ENCODE peak calls at places on chromosomes 6 and 20, in eight cellular contexts. Z is psoas muscle, B is hepatocyte, W is dorsolateral prefrontal cortex, T is cardiac muscle cell, O is kidney, X is PC-3, C is esophagus muscularis mucosa. U is an unnamed sample.

GRCh38 chr20:13492001-13492480 is 146.7 kb downstream of the TASP1 start:
- DNase-seq in W (no peak), O (no peak), X (peak), Z (peak), B (peak), C (no peak), T (peak), U (no peak)

GRCh38 chr20:23988561-23988960 is at the start of gene GGTLC1:
- DNase-seq in X (no peak), T (no peak), B (no peak), O (no peak), C (no peak), Z (no peak), W (no peak), U (peak)

GRCh38 chr20:25484911-25485511 is 77.5 kb downstream of the GINS1 start:
- DNase-seq in O (no peak), T (peak), C (no peak), X (peak), B (no peak), W (no peak), Z (no peak), U (no peak)

GRCh38 chr6:169099411-169100202 is 154.0 kb downstream of the THBS2 start:
- DNase-seq in T (peak), X (peak), W (no peak), O (no peak), C (peak), B (peak), Z (no peak), U (no peak)

GRCh38 chr6:78561015-78561414 is 306.3 kb upstream of the IRAK1BP1 start:
- DNase-seq in X (no peak), T (peak), C (no peak), O (no peak), W (no peak), B (no peak), Z (no peak), U (no peak)

GRCh38 chr6:13404115-13404891 is 76.0 kb upstream of the TBC1D7 start:
- DNase-seq in B (no peak), O (no peak), W (no peak), Z (no peak), X (peak), T (peak), C (no peak), U (no peak)

GRCh38 chr6:72809701-72810379 is 188.0 kb downstream of the KCNQ5 start:
- DNase-seq in T (no peak), X (no peak), B (no peak), O (no peak), Z (no peak), W (no peak), C (no peak), U (no peak)

GRCh38 chr6:85460154-85460950 is 10.5 kb downstream of the NT5E start:
- DNase-seq in X (no peak), T (peak), O (no peak), B (no peak), C (no peak), Z (no peak), W (no peak), U (no peak)

GRCh38 chr20:54557836-54558590 is 82.6 kb downstream of the DOK5 start:
- DNase-seq in T (peak), O (no peak), Z (no peak), B (no peak), X (no peak), C (no peak), W (no peak), U (no peak)

GRCh38 chr6:43297644-43298564 is at the start of gene SLC22A7:
- DNase-seq in B (no peak), Z (no peak), O (no peak), W (no peak), T (peak), X (no peak), C (no peak), U (no peak)

GRCh38 chr6:43493833-43494232 is 16.3 kb downstream of the LRRC73 start:
- DNase-seq in Z (no peak), W (no peak), T (no peak), X (no peak), O (no peak), B (peak), C (no peak), U (no peak)

GRCh38 chr20:3786126-3786484 is 435 bp downstream of the CENPB start:
- DNase-seq in T (peak), W (peak), Z (peak), X (peak), O (no peak), C (no peak), B (peak), U (peak)

GRCh38 chr6:98894810-98895209 is 52.9 kb downstream of the FBXL4 start:
- DNase-seq in W (no peak), Z (no peak), C (no peak), B (no peak), T (peak), X (no peak), O (no peak), U (no peak)

GRCh38 chr6:4803343-4803744 is 27.1 kb downstream of the CDYL start:
- DNase-seq in O (no peak), B (no peak), Z (no peak), T (no peak), W (no peak), C (no peak), X (no peak), U (no peak)

GRCh38 chr6:105014448-105014847 is 57.5 kb downstream of the LIN28B start:
- DNase-seq in B (no peak), W (no peak), O (no peak), T (no peak), Z (no peak), X (no peak), C (no peak), U (no peak)

GRCh38 chr6:110566346-110567125 is 90.1 kb upstream of the SLC22A16 start:
- DNase-seq in T (no peak), X (no peak), Z (no peak), W (no peak), O (no peak), C (no peak), B (peak), U (no peak)

GRCh38 chr6:81787313-81788068 is 35.0 kb upstream of the TENT5A start:
- DNase-seq in W (no peak), Z (no peak), O (no peak), C (no peak), T (peak), X (peak), B (no peak), U (no peak)

GRCh38 chr6:148998704-148999103 is 251.9 kb downstream of the UST start:
- DNase-seq in O (no peak), X (no peak), Z (no peak), T (no peak), B (no peak), W (no peak), C (peak), U (no peak)

GRCh38 chr6:149026530-149026942 is 279.7 kb downstream of the UST start:
- DNase-seq in O (no peak), T (peak), Z (no peak), B (peak), C (peak), W (no peak), X (peak), U (no peak)

GRCh38 chr20:23257106-23257761 is 93.4 kb upstream of the NXT1 start:
- DNase-seq in T (peak), X (no peak), C (peak), B (no peak), Z (no peak), W (no peak), O (no peak), U (no peak)

GRCh38 chr20:58571341-58571941 is 56.2 kb upstream of the APCDD1L start:
- DNase-seq in X (no peak), Z (no peak), B (no peak), O (no peak), C (no peak), T (no peak), W (no peak), U (no peak)

GRCh38 chr20:9051508-9051907 is 17.4 kb upstream of the PLCB4 start:
- DNase-seq in C (no peak), Z (no peak), B (peak), T (peak), X (peak), O (no peak), W (no peak), U (no peak)

GRCh38 chr20:5531318-5532081 is 214.7 kb upstream of the PROKR2 start:
- DNase-seq in W (no peak), X (peak), O (no peak), Z (peak), T (peak), C (no peak), B (no peak), U (peak)

GRCh38 chr20:59482581-59483187 is 121.7 kb upstream of the PHACTR3 start:
- DNase-seq in X (no peak), Z (no peak), O (peak), T (no peak), W (no peak), B (no peak), C (no peak), U (no peak)

GRCh38 chr6:166760288-166760687 is 133.2 kb upstream of the RPS6KA2 start:
- DNase-seq in W (no peak), X (no peak), Z (no peak), O (no peak), T (no peak), B (no peak), C (no peak), U (no peak)

GRCh38 chr6:38997128-38997761 is 51.3 kb upstream of the GLP1R start:
- DNase-seq in W (no peak), X (peak), Z (no peak), T (peak), O (no peak), B (peak), C (no peak), U (no peak)

GRCh38 chr20:38805958-38806854 is 709 bp downstream of the PPP1R16B start:
- DNase-seq in X (no peak), W (peak), T (no peak), C (no peak), B (no peak), O (peak), Z (no peak), U (peak)
- TF ChIP-seq CTCF in X (no peak), W (no peak), T (no peak), C (no peak), B (no peak), O (no peak), Z (no peak), U (no peak)

GRCh38 chr6:115612796-115613479 is 447.8 kb downstream of the FRK start:
- DNase-seq in W (no peak), X (no peak), C (no peak), B (no peak), T (no peak), O (no peak), Z (no peak), U (no peak)
- H3K4me3 ChIP-seq in W (no peak), X (no peak), C (no peak), B (no peak), T (no peak), O (no peak), Z (no peak), U (no peak)

DNA sequence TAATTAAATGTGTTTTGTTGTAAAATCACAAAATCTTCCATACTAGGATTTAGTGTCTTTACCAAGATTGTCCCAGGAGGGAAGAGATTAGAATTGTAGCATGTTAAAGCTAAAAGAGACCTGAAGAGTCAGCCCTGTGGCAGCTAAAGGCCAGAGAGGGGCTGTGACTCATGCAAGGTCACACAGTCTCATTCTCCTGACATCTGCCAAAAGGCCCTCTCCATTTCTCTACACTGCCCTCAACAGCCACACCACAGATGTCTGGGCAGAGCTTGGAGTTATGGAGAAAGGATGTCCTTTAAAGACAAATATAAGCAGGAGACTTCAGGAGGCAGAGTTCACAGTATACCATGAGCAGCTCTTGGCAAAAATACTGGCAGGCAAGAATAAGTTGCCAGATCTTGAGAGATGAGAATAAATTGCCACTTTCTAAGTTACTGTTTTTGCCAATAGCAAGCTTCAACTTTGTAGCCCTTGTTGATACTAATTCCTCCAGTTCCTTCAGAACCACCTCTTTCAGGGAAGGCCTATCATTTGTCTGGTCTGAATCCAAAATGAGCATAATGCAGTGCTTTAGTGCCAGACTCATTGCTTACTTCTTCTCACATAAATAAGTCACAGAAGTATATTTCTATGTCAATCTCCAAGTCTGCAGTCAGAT is 41.7 kb downstream of the AKIRIN2 start:
- DNase-seq in C (no peak), Z (peak), W (no peak), B (no peak), X (peak), O (no peak), T (peak), U (no peak)
- H3K27ac ChIP-seq in C (peak), Z (peak), W (no peak), B (peak), X (no peak), O (no peak), T (no peak), U (no peak)

GRCh38 chr6:56246544-56246940 is 838 bp downstream of the COL21A1 start:
- DNase-seq in T (no peak), C (no peak), X (peak), Z (no peak), B (peak), W (no peak), O (no peak), U (no peak)

GRCh38 chr6:56244528-56245253 is 2.7 kb downstream of the COL21A1 start:
- DNase-seq in Z (no peak), C (no peak), T (no peak), B (no peak), W (no peak), X (no peak), O (no peak), U (no peak)

GRCh38 chr6:56247654-56248122 is 308 bp upstream of the COL21A1 start:
- DNase-seq in W (no peak), O (no peak), T (no peak), B (no peak), Z (no peak), C (no peak), X (no peak), U (no peak)

GRCh38 chr6:56245903-56246351 is 1.5 kb downstream of the COL21A1 start:
- DNase-seq in O (no peak), W (no peak), B (no peak), Z (no peak), C (no peak), T (peak), X (no peak), U (no peak)

GRCh38 chr6:56246941-56247653 is at the start of gene COL21A1:
- DNase-seq in W (peak), X (peak), O (peak), T (peak), B (peak), C (no peak), Z (peak), U (peak)
- TF ChIP-seq CTCF in W (no peak), X (peak), O (no peak), T (peak), B (peak), C (peak), Z (no peak), U (peak)

GRCh38 chr6:33392168-33392947 is 735 bp downstream of the KIFC1 start:
- DNase-seq in T (peak), W (no peak), B (no peak), O (no peak), Z (no peak), C (no peak), X (peak), U (no peak)
- H3K4me3 ChIP-seq in T (peak), W (peak), B (peak), O (peak), Z (peak), C (peak), X (peak), U (peak)

GRCh38 chr6:308307-308706 is 16.0 kb downstream of the DUSP22 start:
- DNase-seq in X (no peak), W (no peak), Z (no peak), O (no peak), C (no peak), B (no peak), T (no peak), U (no peak)

GRCh38 chr6:308768-309167 is 16.5 kb downstream of the DUSP22 start:
- DNase-seq in T (no peak), W (no peak), C (no peak), O (no peak), Z (no peak), B (no peak), X (no peak), U (no peak)

GRCh38 chr6:306641-307061 is 14.4 kb downstream of the DUSP22 start:
- DNase-seq in O (no peak), B (no peak), Z (no peak), W (no peak), X (no peak), C (no peak), T (no peak), U (no peak)

GRCh38 chr6:307065-307814 is 15.0 kb downstream of the DUSP22 start:
- DNase-seq in B (no peak), W (no peak), Z (no peak), T (no peak), X (no peak), O (no peak), C (no peak), U (no peak)

DNA sequence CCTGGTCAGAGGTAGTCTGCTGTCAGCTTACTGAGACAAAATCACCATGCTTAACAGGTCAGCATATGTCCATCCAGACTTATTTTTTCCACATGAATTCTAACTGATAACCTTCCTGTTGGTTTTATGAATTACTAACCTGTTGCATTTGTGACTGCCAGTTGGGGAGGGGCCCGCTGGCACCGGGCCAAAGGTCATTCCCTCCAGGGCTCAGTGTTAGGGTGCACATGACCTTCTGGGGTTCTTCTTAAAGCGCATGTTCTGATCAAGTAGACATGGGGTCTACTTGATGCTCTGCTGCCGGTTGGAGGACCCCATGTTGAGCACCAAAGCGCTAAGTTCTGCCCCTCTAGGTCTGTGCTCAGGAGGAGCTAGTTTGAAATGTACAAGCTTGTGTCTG is 15.6 kb downstream of the DUSP22 start:
- DNase-seq in X (no peak), Z (no peak), O (no peak), C (no peak), T (no peak), B (no peak), W (no peak), U (no peak)
- H3K27ac ChIP-seq in X (no peak), Z (no peak), O (no peak), C (no peak), T (no peak), B (no peak), W (no peak), U (no peak)

GRCh38 chr6:157139054-157139708 is 184.1 kb downstream of the TMEM242 start:
- DNase-seq in W (no peak), X (peak), T (no peak), C (no peak), B (no peak), Z (no peak), O (no peak), U (no peak)
- TF ChIP-seq CTCF in W (peak), X (peak), T (peak), C (no peak), B (no peak), Z (peak), O (peak), U (peak)

U was measured in lower lobe of right lung.